ENCODE peak calls at places on chromosomes 12 and 14, in ten cellular contexts. H, N, E, J, U, I, V, O, L and Y are unnamed samples.

GRCh38 chr14:68977741-68978549 is 1.2 kb downstream of the ACTN1 start:
- DNase-seq in I (peak), O (no peak), N (no peak), J (peak), E (peak), H (no peak), L (peak), U (peak), V (peak), Y (peak)

GRCh38 chr14:67373347-67373746 is 13.2 kb downstream of the EIF2S1 start:
- DNase-seq in U (no peak), N (no peak), O (no peak), L (no peak), H (no peak), E (no peak), V (no peak), J (no peak), I (no peak), Y (no peak)

GRCh38 chr12:1594295-1595025 is at the start of gene FBXL14:
- DNase-seq in N (peak), V (peak), I (peak), H (peak), O (peak), U (peak), J (peak), E (peak), L (peak), Y (peak)

GRCh38 chr12:25957898-25958253 is 606 bp upstream of the RASSF8 start:
- DNase-seq in H (no peak), O (peak), U (no peak), I (peak), E (no peak), V (no peak), L (peak), J (peak), N (no peak), Y (no peak)

GRCh38 chr12:79344855-79345840 is 345.6 kb downstream of the PAWR start:
- DNase-seq in O (no peak), U (no peak), J (peak), H (no peak), N (no peak), L (peak), V (peak), E (peak), I (peak), Y (no peak)

GRCh38 chr12:64561302-64561651 is 49.0 kb upstream of the RASSF3 start:
- DNase-seq in L (no peak), U (no peak), J (no peak), N (no peak), H (no peak), I (no peak), E (no peak), V (no peak), O (no peak), Y (no peak)

GRCh38 chr14:61211476-61212262 is 69.5 kb downstream of the TMEM30B start:
- DNase-seq in J (no peak), I (no peak), O (no peak), L (peak), H (no peak), N (no peak), U (no peak), V (peak), E (no peak), Y (no peak)

GRCh38 chr12:132608231-132609171 is 1.9 kb downstream of the LRCOL1 start:
- DNase-seq in L (no peak), E (no peak), I (no peak), V (no peak), J (no peak), H (no peak), N (no peak), O (no peak), U (no peak), Y (no peak)

GRCh38 chr12:26799741-26800140 is 33.3 kb downstream of the ITPR2 start:
- DNase-seq in J (no peak), E (no peak), L (no peak), O (no peak), V (no peak), H (no peak), U (no peak), I (no peak), N (no peak), Y (no peak)

GRCh38 chr14:87992720-87993484 is at the start of gene GALC:
- DNase-seq in N (peak), J (peak), U (peak), V (peak), L (peak), I (no peak), E (peak), H (peak), O (peak), Y (peak)

GRCh38 chr12:11758838-11759509 is 109.5 kb downstream of the ETV6 start:
- DNase-seq in O (no peak), E (no peak), I (no peak), N (no peak), U (no peak), J (no peak), H (peak), V (no peak), L (no peak), Y (no peak)